ENCODE peak calls at places on chromosomes 2 and 18, in five cellular contexts. P is K562, D is GM12878, N is H1, R is HepG2. A is an unnamed sample.

GRCh38 chr2:18266188-18266587 is 294.3 kb downstream of the RDH14 start:
- DNase-seq in N (no peak), R (no peak), P (no peak), D (no peak), A (peak; percentile 37)

GRCh38 chr18:66616523-66616983 is 12.7 kb upstream of the CDH19 start:
- DNase-seq in D (no peak), N (no peak), R (peak; percentile 35), P (no peak), A (peak; percentile 3)

GRCh38 chr2:234269769-234270204 is 219.3 kb downstream of the SPP2 start:
- DNase-seq in P (no peak), N (no peak), R (no peak), D (no peak), A (no peak)

GRCh38 chr2:174634130-174635014 is 36.8 kb upstream of the WIPF1 start:
- DNase-seq in N (no peak), P (peak; percentile 72), D (peak; percentile 65), R (no peak), A (no peak)

GRCh38 chr18:35570182-35570581 is 11.4 kb upstream of the GALNT1 start:
- DNase-seq in R (no peak), N (no peak), D (no peak), P (no peak), A (no peak)

GRCh38 chr2:25222475-25223121 is 54.2 kb upstream of the POMC start:
- DNase-seq in D (no peak), N (no peak), P (peak; percentile 81), R (no peak), A (no peak)

GRCh38 chr2:218517434-218518206 is 50.5 kb downstream of the USP37 start:
- DNase-seq in N (no peak), P (no peak), R (no peak), D (peak; percentile 37), A (no peak)

GRCh38 chr18:47284691-47285370 is 33.4 kb upstream of the SKOR2 start:
- DNase-seq in R (no peak), P (no peak), N (no peak), D (peak; percentile 15), A (no peak)

GRCh38 chr2:144522741-144523605 is 3.1 kb upstream of the ZEB2 start:
- DNase-seq in R (no peak), D (no peak), N (no peak), P (peak; percentile 77), A (peak; percentile 63)

GRCh38 chr18:58309610-58310239 is 265.7 kb downstream of the NEDD4L start:
- DNase-seq in R (no peak), D (no peak), N (no peak), P (no peak), A (no peak)

GRCh38 chr2:227536445-227536844 is 62.2 kb upstream of the SCYGR2 start:
- DNase-seq in R (peak; percentile 3), D (no peak), P (peak; percentile 5), N (no peak), A (peak; percentile 25)

GRCh38 chr18:73959341-73959740 is 188.3 kb downstream of the FBXO15 start:
- DNase-seq in R (no peak), D (no peak), P (no peak), N (no peak), A (no peak)

GRCh38 chr18:6942742-6943141 is 174.9 kb downstream of the LAMA1 start:
- DNase-seq in P (no peak), D (no peak), R (no peak), N (no peak), A (no peak)

GRCh38 chr18:42030586-42031182 is 75.7 kb downstream of the PIK3C3 start:
- DNase-seq in R (peak; percentile 16), N (peak; percentile 7), P (peak; percentile 11), D (no peak), A (peak; percentile 27)

GRCh38 chr2:145305854-145306253 is 785.9 kb upstream of the ZEB2 start:
- DNase-seq in N (no peak), R (no peak), D (no peak), P (no peak), A (no peak)

GRCh38 chr2:144567745-144568144 is 47.8 kb upstream of the ZEB2 start:
- DNase-seq in P (no peak), D (no peak), N (peak; percentile 29), R (no peak), A (no peak)

GRCh38 chr2:100741880-100742814 is 77.8 kb upstream of the NPAS2 start:
- DNase-seq in P (no peak), N (no peak), R (peak; percentile 82), D (no peak), A (no peak)

GRCh38 chr2:12046641-12047040 is 300.2 kb downstream of the LPIN1 start:
- DNase-seq in R (no peak), N (no peak), P (no peak), D (no peak), A (no peak)

GRCh38 chr2:61426267-61426897 is 44.5 kb downstream of the USP34 start:
- DNase-seq in P (peak; percentile 68), N (peak; percentile 17), D (no peak), R (peak; percentile 66), A (peak; percentile 42)

GRCh38 chr2:72780483-72780882 is 45.4 kb downstream of the EXOC6B start:
- DNase-seq in N (no peak), P (no peak), D (no peak), R (peak; percentile 23), A (no peak)

GRCh38 chr18:39675916-39676315 is 2110.3 kb upstream of the CELF4 start:
- DNase-seq in D (no peak), R (no peak), P (no peak), N (no peak), A (no peak)

GRCh38 chr18:1392046-1392445 is 487.4 kb downstream of the ADCYAP1 start:
- DNase-seq in D (no peak), N (no peak), P (no peak), R (peak; percentile 5), A (no peak)

GRCh38 chr2:3173031-3173430 is 204.6 kb downstream of the EIPR1 start:
- DNase-seq in D (no peak), R (no peak), N (no peak), P (no peak), A (no peak)

GRCh38 chr2:109298851-109299250 is 169.8 kb downstream of the SH3RF3 start:
- DNase-seq in D (no peak), P (no peak), R (no peak), N (no peak), A (no peak)

GRCh38 chr2:27218614-27219013 is 1.4 kb downstream of the CAD start:
- DNase-seq in N (no peak), D (no peak), P (no peak), R (no peak), A (no peak)

GRCh38 chr18:74333091-74333490 is 17.5 kb downstream of the C18orf63 start:
- DNase-seq in P (no peak), R (no peak), D (no peak), N (no peak), A (no peak)

GRCh38 chr2:112996635-112997034 is 8.6 kb upstream of the IL36A start:
- DNase-seq in R (no peak), N (no peak), D (no peak), P (no peak), A (no peak)
- TF ChIP-seq MAX in R (no peak), N (no peak), D (no peak), P (no peak), A (no peak)

GRCh38 chr2:41710944-41711343 is 336.9 kb upstream of the PKDCC start:
- DNase-seq in N (no peak), D (no peak), P (no peak), R (no peak), A (no peak)

GRCh38 chr2:41711736-41712135 is 336.1 kb upstream of the PKDCC start:
- DNase-seq in R (peak; percentile 26), D (no peak), N (no peak), P (no peak), A (no peak)

GRCh38 chr2:41706261-41706660 is 341.6 kb upstream of the PKDCC start:
- DNase-seq in N (no peak), R (no peak), P (no peak), D (no peak), A (no peak)

GRCh38 chr2:41707790-41708451 is 339.9 kb upstream of the PKDCC start:
- DNase-seq in R (no peak), D (no peak), N (no peak), P (no peak), A (no peak)

DNA sequence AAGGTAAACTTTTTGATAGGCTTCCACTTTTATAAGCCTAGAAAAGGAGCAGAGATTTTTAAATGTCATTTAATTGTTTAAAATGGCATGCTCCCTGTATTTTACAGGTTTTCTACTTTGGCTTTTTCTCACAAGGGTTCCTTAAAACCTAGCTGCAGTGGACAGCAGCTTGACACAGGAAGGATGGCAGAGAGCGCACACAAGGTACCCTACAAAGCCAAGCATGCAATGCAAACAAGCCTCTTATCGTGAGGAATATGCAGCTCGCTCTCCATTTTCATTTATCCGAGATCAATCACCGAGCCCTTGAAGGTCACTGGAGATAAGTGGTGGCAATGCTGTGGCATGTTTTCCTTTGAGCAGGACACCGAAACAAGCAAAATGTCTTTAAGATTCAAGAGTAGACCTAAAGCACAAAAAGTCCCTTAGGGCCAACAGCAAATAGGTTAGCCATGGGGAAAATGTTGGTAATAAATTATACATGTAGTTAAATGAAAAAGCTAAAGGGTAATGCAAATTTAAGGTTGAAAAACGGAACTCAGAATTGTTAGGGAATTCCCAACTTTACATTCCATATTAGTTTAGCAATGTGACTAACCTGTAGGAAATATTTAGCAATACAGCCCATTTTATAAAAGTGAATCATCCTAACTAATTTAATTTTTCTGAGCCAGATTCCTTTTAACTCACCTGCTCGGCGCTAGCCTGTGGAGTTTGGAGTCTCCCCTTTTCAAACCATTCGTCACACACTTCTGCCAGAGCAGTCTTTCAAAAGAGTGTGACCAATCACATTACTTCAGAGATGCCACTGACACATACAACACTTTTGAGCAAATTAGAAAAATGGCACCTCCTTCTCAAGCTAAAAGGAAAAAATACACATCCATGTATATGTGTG is 337.9 kb upstream of the PKDCC start:
- DNase-seq in P (no peak), N (no peak), R (no peak), D (no peak), A (no peak)
- TF ChIP-seq YY1 in P (no peak), N (no peak), R (no peak), D (no peak), A (no peak)

DNA sequence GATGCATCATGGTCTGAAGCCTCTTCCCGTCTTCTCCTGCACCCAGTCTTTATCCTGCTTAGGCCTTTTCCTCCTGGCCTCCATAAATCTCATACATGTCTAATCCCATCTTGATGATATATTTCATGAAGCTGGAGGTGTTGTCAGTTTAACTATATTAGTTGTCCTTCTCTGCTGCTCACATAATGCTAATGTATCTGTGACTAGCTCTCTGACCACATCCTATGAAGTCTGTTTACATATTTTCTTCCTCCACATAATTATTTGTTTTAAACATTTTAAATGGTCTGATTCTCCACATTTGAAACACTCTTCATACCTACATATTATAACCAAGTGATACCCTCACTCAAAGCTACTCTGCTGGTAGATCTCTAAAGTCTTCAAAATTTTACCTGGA is 315.2 kb upstream of the RND3 start:
- DNase-seq in D (no peak), R (no peak), N (no peak), P (no peak), A (no peak)
- TF ChIP-seq TAF1 in D (no peak), R (no peak), N (no peak), P (no peak), A (no peak)

DNA sequence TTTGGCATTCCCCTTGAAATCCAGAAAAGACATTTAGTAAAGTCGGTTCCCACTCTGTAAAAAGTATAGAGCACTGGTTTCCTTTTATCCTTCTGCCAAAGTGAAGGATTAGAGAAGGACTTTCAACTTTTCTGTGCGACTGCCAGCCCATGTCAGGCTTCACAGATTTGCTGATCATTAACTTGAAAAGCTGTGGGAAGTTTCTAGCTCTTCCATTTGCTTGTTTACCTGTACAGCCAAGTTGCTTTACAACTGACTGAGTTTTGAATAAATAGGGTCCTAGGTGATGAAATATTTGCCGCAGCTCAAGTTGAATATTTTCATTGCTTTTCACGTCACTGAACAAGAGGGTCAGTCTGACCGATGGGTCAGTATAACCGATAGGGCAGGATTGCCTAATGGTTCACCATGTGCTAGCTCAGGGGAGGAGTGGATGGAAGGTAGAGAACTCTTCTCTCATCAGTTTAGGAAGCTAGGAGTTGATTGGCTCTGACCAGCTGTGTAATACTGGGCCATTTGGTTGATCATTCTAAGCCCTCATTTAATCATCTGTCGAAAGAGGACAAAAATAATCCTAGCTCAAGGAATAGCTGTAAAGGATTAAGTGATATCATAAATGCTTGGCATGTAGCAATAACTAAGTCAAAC is 30.4 kb downstream of the UPP2 start:
- DNase-seq in D (no peak), N (no peak), P (no peak), R (peak; percentile 96), A (no peak)
- TF ChIP-seq MAX in D (no peak), N (no peak), P (no peak), R (peak; percentile 94), A (no peak)